ENCODE peak calls at places on chromosomes 1 and 21, in five cellular contexts. A is Peyer's patch, W is HCT116, G is AG04450, T is brain microvascular endothelial cell. B is an unnamed sample. For H3K27me3, the result is how much of the 10 kb centered on the place peaks cover.

GRCh38 chr1:176694713-176695112 is 231.7 kb downstream of the PAPPA2 start:
- DNase-seq in T (no peak), A (no peak), W (no peak), G (no peak), B (no peak)

GRCh38 chr1:85313888-85314696 is 37.7 kb upstream of the BCL10 start:
- DNase-seq in G (peak), A (no peak), W (no peak), T (peak), B (no peak)

GRCh38 chr1:2561898-2562895 is 6.0 kb downstream of the TNFRSF14 start:
- DNase-seq in A (no peak), G (no peak), T (no peak), W (no peak), B (no peak)

GRCh38 chr1:30950700-30951099 is 42.1 kb upstream of the SDC3 start:
- DNase-seq in G (no peak), A (no peak), W (no peak), T (no peak), B (no peak)

GRCh38 chr1:36479505-36480051 is 3.1 kb downstream of the CSF3R start:
- DNase-seq in T (no peak), A (no peak), G (no peak), W (no peak), B (no peak)

GRCh38 chr1:25694167-25694566 is 77.6 kb downstream of the MAN1C1 start:
- DNase-seq in T (no peak), G (no peak), A (no peak), W (no peak), B (no peak)

GRCh38 chr1:226712779-226713420 is 26.2 kb downstream of the ITPKB start:
- DNase-seq in A (no peak), T (no peak), G (no peak), W (no peak), B (no peak)

GRCh38 chr1:66244429-66244828 is 289.5 kb upstream of the SGIP1 start:
- DNase-seq in T (peak), G (no peak), A (no peak), W (no peak), B (no peak)

GRCh38 chr1:116919802-116920201 is 10.1 kb downstream of the PTGFRN start:
- DNase-seq in G (no peak), A (peak), W (no peak), T (no peak), B (no peak)

GRCh38 chr1:9146156-9146555 is 17.3 kb upstream of the GPR157 start:
- DNase-seq in T (no peak), G (no peak), A (no peak), W (no peak), B (no peak)

GRCh38 chr1:160637821-160638539 is 8.9 kb downstream of the SLAMF1 start:
- DNase-seq in G (no peak), A (peak), W (no peak), T (peak), B (no peak)

GRCh38 chr1:210250998-210251679 is 18.5 kb downstream of the SERTAD4 start:
- DNase-seq in A (peak), G (no peak), W (peak), T (no peak), B (peak)

GRCh38 chr1:155871390-155871789 is 12.0 kb downstream of the SYT11 start:
- DNase-seq in A (no peak), G (no peak), W (no peak), T (no peak), B (no peak)

GRCh38 chr1:246795906-246796694 is 71.9 kb downstream of the SCCPDH start:
- DNase-seq in G (no peak), T (no peak), A (no peak), W (no peak), B (no peak)

GRCh38 chr1:5968161-5968736 is 24.0 kb downstream of the NPHP4 start:
- DNase-seq in W (no peak), A (no peak), G (no peak), T (no peak), B (no peak)

GRCh38 chr1:30968220-30968971 is 59.8 kb upstream of the SDC3 start:
- DNase-seq in T (no peak), W (no peak), A (no peak), G (no peak), B (no peak)

GRCh38 chr1:224513787-224514209 is 79.2 kb upstream of the WDR26 start:
- DNase-seq in G (no peak), A (peak), T (peak), W (peak), B (no peak)

GRCh38 chr1:239884776-239885175 is 206.9 kb upstream of the FMN2 start:
- DNase-seq in G (no peak), W (no peak), T (no peak), A (no peak), B (no peak)

GRCh38 chr1:64790965-64791487 is 46.2 kb downstream of the RAVER2 start:
- DNase-seq in T (no peak), W (no peak), G (no peak), A (no peak), B (no peak)

GRCh38 chr1:240004086-240004749 is 87.5 kb upstream of the FMN2 start:
- DNase-seq in G (no peak), A (peak), W (no peak), T (no peak), B (no peak)

GRCh38 chr21:46561448-46562095 is 43.3 kb downstream of the S100B start:
- DNase-seq in T (no peak), A (no peak), G (no peak), W (no peak), B (no peak)

GRCh38 chr1:89523597-89524368 is 846 bp upstream of the LRRC8B start:
- DNase-seq in A (peak), T (no peak), W (peak), G (no peak), B (no peak)

GRCh38 chr1:238950786-238951185 is 435.6 kb upstream of the CHRM3 start:
- DNase-seq in G (no peak), W (no peak), A (no peak), T (no peak), B (no peak)

GRCh38 chr1:60281360-60281932 is 207.9 kb upstream of the C1orf87 start:
- DNase-seq in A (peak), W (peak), T (peak), G (no peak), B (peak)

GRCh38 chr1:87927391-87928073 is 598.9 kb downstream of the LMO4 start:
- DNase-seq in W (no peak), T (no peak), A (no peak), G (no peak), B (no peak)

GRCh38 chr1:205703072-205703471 is 22.8 kb upstream of the SLC45A3 start:
- DNase-seq in W (no peak), A (no peak), T (no peak), G (no peak), B (no peak)

GRCh38 chr1:64539808-64540207 is 69.9 kb downstream of the CACHD1 start:
- DNase-seq in G (no peak), A (peak), T (peak), W (no peak), B (no peak)

GRCh38 chr1:53047737-53048344 is 14.2 kb upstream of the PODN start:
- DNase-seq in W (no peak), G (peak), A (no peak), T (peak), B (peak)

GRCh38 chr1:41500781-41501518 is 16.5 kb upstream of the EDN2 start:
- DNase-seq in T (peak), A (no peak), W (no peak), G (no peak), B (no peak)

GRCh38 chr1:114025609-114026401 is 46.5 kb downstream of the OLFML3 start:
- DNase-seq in T (peak), A (no peak), G (no peak), W (no peak), B (no peak)

GRCh38 chr1:14791611-14792010 is 193.1 kb downstream of the KAZN start:
- DNase-seq in G (no peak), T (no peak), W (no peak), A (no peak), B (no peak)

GRCh38 chr1:186188736-186189135 is 186.3 kb downstream of the TPR start:
- DNase-seq in G (no peak), T (no peak), W (no peak), A (no peak), B (no peak)

GRCh38 chr1:94002046-94002787 is 93.0 kb upstream of the GCLM start:
- DNase-seq in W (no peak), T (no peak), G (no peak), A (no peak), B (no peak)

GRCh38 chr1:48691429-48692001 is 85.2 kb downstream of the BEND5 start:
- DNase-seq in W (no peak), A (no peak), G (no peak), T (no peak), B (no peak)

GRCh38 chr1:2543543-2544092 is 12.6 kb upstream of the TNFRSF14 start:
- DNase-seq in T (no peak), W (no peak), G (no peak), A (no peak), B (no peak)

GRCh38 chr1:30872033-30872947 is 36.3 kb downstream of the SDC3 start:
- DNase-seq in W (no peak), A (no peak), T (no peak), G (no peak), B (no peak)

GRCh38 chr1:16717174-16718108 is 22.9 kb upstream of the RNU1-4 start:
- DNase-seq in G (no peak), W (no peak), T (no peak), A (no peak), B (no peak)

GRCh38 chr1:245751671-245752070 is 596.9 kb downstream of the KIF26B start:
- DNase-seq in W (no peak), A (no peak), T (no peak), G (no peak), B (no peak)

GRCh38 chr1:245753807-245754206 is 599.0 kb downstream of the KIF26B start:
- DNase-seq in A (no peak), T (no peak), G (no peak), W (no peak), B (no peak)

GRCh38 chr1:245751111-245751510 is 596.3 kb downstream of the KIF26B start:
- DNase-seq in G (peak), W (no peak), T (peak), A (no peak), B (no peak)

GRCh38 chr1:245752551-245752950 is 597.8 kb downstream of the KIF26B start:
- DNase-seq in T (no peak), A (no peak), W (no peak), G (no peak), B (no peak)

DNA sequence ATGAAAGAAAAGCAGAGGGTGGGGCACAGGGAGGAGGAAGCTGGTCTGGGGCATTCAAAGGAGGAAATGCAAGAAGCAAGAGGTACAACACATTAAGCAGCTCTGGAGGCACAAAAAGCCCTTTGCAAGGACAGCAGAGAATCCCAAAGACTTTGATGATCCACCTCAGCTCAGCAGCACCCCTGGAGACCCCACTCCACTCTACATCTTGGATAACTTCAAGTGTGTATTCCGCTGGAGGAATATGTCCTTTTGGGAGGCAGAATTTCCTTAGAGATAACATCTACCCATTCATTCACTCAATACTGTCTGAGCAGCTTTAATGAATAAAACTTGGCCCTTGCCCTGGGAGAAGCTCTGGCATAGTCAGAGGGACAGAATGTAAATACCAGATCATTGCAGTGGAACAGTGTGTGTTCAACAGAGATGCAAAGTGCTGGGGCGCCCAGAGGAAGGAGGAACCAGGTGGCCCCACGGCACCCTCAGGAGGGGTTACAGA is 599.7 kb downstream of the KIF26B start:
- DNase-seq in T (no peak), G (no peak), A (no peak), W (no peak), B (no peak)
- TF ChIP-seq CTCF in T (no peak), G (no peak), A (no peak), W (no peak), B (no peak)

DNA sequence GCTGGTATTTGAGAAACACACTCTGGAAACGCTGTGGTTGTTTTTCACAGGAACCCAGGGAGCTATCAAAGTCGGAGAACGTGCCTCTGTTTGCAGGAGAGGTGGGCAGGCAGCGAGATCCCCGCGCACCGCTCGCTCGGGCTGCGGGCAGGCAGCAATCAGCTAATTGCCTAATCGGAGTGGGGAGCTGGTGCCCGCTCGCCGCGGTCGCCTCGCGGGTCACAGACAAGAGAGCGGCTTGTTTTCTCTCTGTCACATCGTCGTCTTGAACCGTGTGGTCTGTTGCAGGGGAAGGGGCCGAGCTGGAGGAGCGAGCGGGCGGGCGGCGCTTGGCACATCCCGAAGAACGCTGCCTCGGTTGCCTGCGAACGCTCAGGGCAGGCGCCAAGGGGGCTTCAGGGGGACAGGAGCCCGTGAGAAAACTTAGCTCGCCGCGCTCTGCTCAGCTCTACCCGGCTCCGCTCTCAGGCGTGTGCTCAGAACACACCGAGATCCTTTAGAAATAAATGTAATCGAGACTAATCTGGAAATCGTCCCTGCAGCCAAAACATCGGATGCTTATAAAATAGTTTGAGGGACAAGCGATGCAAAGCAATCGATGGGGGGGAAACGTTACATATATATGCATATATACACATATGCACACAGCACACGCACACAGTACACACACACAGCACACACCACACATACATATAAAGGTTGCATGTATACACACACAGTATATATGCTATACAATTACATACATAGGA is 93.6 kb upstream of the SMYD2 start:
- DNase-seq in T (no peak), G (no peak), A (no peak), W (no peak), B (no peak)
- H3K27me3 ChIP-seq in T (under half), G (half or more), A (under half), W (under half), B (under half)

GRCh38 chr1:68234094-68234493 is 1.8 kb upstream of the WLS start:
- DNase-seq in G (no peak), W (no peak), A (no peak), T (no peak), B (no peak)

GRCh38 chr1:68233202-68233601 is 879 bp upstream of the WLS start:
- DNase-seq in G (no peak), A (no peak), T (no peak), W (no peak), B (no peak)

GRCh38 chr1:68231627-68232303 is 558 bp downstream of the WLS start:
- DNase-seq in A (peak), G (peak), W (no peak), T (peak), B (no peak)

GRCh38 chr1:68232354-68233148 is at the start of gene WLS:
- DNase-seq in T (peak), G (peak), W (peak), A (peak), B (no peak)

DNA sequence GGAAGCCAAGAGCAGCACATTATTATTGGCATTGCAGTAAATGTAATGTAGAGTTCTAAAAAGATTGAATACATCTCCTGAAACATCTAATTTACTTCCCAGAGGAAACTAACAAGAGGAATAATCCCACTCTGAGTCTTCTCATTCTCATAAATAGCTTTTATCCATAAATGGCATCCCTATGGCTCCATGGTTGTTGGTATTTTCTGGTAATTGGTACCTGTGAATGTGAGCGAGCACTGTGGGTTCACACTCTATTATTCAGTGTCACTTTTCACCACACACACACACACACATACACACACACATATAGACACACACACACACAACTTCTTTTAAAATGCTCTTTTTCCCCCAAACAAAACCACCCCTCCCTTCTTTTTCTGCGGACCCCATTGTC is 4.7 kb upstream of the WLS start:
- DNase-seq in A (no peak), G (no peak), T (no peak), W (no peak), B (no peak)
- H3K4me3 ChIP-seq in A (no peak), G (no peak), T (no peak), W (no peak), B (no peak)

GRCh38 chr21:45496968-45497845 is 45.0 kb downstream of the SLC19A1 start:
- DNase-seq in G (no peak), W (no peak), T (no peak), A (no peak), B (no peak)

GRCh38 chr21:45494851-45495680 is 47.2 kb downstream of the SLC19A1 start:
- DNase-seq in G (no peak), T (no peak), A (no peak), W (no peak), B (no peak)

GRCh38 chr21:45494135-45494850 is 47.9 kb downstream of the SLC19A1 start:
- DNase-seq in W (no peak), A (no peak), G (no peak), T (no peak), B (no peak)

GRCh38 chr21:45497846-45498645 is 44.2 kb downstream of the SLC19A1 start:
- DNase-seq in A (peak), T (no peak), G (no peak), W (no peak), B (no peak)

GRCh38 chr21:45496151-45496967 is 45.9 kb downstream of the SLC19A1 start:
- DNase-seq in W (no peak), T (no peak), A (no peak), G (no peak), B (no peak)
- TF ChIP-seq CTCF in W (no peak), T (no peak), A (no peak), G (no peak), B (no peak)

GRCh38 chr1:32891630-32892029 is 5.3 kb downstream of the HPCA start:
- DNase-seq in G (no peak), A (no peak), T (no peak), W (no peak), B (no peak)
- H3K27me3 ChIP-seq in G (under half), A (under half), T (under half), W (under half), B (under half)

GRCh38 chr1:98662354-98662665 is 789 bp downstream of the SNX7 start:
- DNase-seq in W (no peak), G (peak), A (no peak), T (peak), B (no peak)
- H3K4me3 ChIP-seq in W (peak), G (peak), A (peak), T (peak), B (peak)

GRCh38 chr21:18369115-18369514 is 34.5 kb downstream of the TMPRSS15 start:
- DNase-seq in W (no peak), A (no peak), G (no peak), T (no peak), B (no peak)
- TF ChIP-seq CTCF in W (no peak), A (no peak), G (no peak), T (peak), B (peak)

DNA sequence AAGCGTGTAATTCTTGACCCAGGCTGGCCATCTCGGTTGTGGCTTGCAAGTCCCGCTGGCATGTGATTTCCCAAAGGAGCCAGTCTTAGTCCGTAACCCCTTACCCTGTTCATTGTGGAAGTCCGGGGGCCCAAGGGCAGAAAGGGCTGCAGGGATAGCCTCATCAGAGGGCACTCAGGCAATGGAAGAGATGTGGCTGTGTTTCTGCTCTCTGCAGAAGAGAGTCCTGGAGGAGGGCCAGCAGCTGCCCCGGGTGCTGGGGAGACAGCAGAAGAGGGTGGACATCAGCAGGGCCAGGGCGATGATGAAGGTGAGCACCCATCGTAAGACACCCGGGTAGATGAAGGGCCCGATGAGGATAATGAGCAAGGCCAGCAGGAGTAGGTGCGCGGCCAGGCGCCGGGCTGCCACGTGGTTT is 830 bp downstream of the RNF186 start:
- DNase-seq in T (no peak), A (no peak), G (no peak), W (no peak), B (no peak)
- H3K27me3 ChIP-seq in T (under half), A (under half), G (under half), W (under half), B (under half)

GRCh38 chr21:41508415-41509205 is 652 bp upstream of the TMPRSS2 start:
- DNase-seq in W (no peak), A (peak), G (no peak), T (no peak), B (no peak)
- H3K4me3 ChIP-seq in W (no peak), A (peak), G (no peak), T (no peak), B (no peak)

DNA sequence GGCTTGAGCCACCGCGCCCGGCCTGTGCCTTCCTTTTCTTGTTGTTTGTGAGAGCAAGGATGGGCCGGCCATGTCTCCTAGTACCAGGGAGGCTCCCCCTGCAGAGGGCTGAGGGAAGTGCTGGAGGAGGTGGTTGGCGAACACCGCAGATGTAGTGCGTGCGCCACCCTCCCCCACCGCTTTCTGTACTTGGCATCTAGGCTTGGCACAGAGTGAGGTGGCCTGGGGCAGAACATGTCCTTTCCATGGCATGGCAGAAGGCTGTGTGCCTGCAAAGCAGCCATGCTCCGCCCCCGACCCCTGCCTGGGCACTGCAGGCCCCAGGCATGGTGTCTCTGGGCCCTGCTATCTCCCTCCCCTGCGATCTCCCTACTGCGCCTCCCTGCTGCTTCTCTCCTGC is 30.7 kb downstream of the ALPL start:
- DNase-seq in A (no peak), G (no peak), W (peak), T (peak), B (no peak)
- TF ChIP-seq CTCF in A (no peak), G (peak), W (peak), T (peak), B (peak)